ENCODE peak calls at places on chromosomes 6 and 20, in four cellular contexts. K is K562, O is WTC11, S is HepG2. C is an unnamed sample.

GRCh38 chr6:317068-317451 is 24.8 kb downstream of the DUSP22 start:
- DNase-seq in K (no peak), O (no peak), S (no peak), C (no peak)

GRCh38 chr6:20575691-20576451 is 41.6 kb downstream of the CDKAL1 start:
- DNase-seq in K (no peak), O (no peak), S (no peak), C (no peak)

GRCh38 chr20:31675828-31676533 is 38.3 kb downstream of the COX4I2 start:
- DNase-seq in K (peak; percentile 94), O (no peak), S (no peak), C (no peak)

GRCh38 chr20:58655328-58656094 is 4.4 kb downstream of the STX16 start:
- DNase-seq in K (no peak), O (no peak), S (no peak), C (no peak)

GRCh38 chr6:30411515-30412207 is 66.7 kb downstream of the RPP21 start:
- DNase-seq in K (peak; percentile 33), O (peak; percentile 80), S (peak; percentile 52), C (no peak)

GRCh38 chr20:58684291-58684690 is 8.3 kb upstream of the NPEPL1 start:
- DNase-seq in K (no peak), O (no peak), S (no peak), C (no peak)

GRCh38 chr6:15244605-15245360 is 1.1 kb upstream of the JARID2 start:
- DNase-seq in K (no peak), O (peak; percentile 66), S (peak; percentile 55), C (peak; percentile 71)

GRCh38 chr6:83615025-83615999 is 93.6 kb downstream of the SNAP91 start:
- DNase-seq in K (peak; percentile 34), O (no peak), S (peak; percentile 18), C (peak; percentile 15)

GRCh38 chr20:43955244-43956191 is 40.9 kb downstream of the TOX2 start:
- DNase-seq in K (no peak), O (no peak), S (no peak), C (peak; percentile 66)

GRCh38 chr6:44667668-44668390 is 280.3 kb downstream of the CDC5L start:
- DNase-seq in K (peak; percentile 43), O (peak; percentile 68), S (peak; percentile 39), C (peak; percentile 38)

GRCh38 chr6:134247271-134247833 is 70.6 kb downstream of the SGK1 start:
- DNase-seq in K (no peak), O (no peak), S (no peak), C (no peak)

GRCh38 chr20:19289451-19289850 is 77.0 kb downstream of the SLC24A3 start:
- DNase-seq in K (no peak), O (no peak), S (no peak), C (no peak)

GRCh38 chr20:24693466-24694156 is 224.2 kb downstream of the SYNDIG1 start:
- DNase-seq in K (no peak), O (no peak), S (no peak), C (no peak)

GRCh38 chr6:13873288-13874190 is 51.2 kb upstream of the RNF182 start:
- DNase-seq in K (peak; percentile 90), O (peak; percentile 93), S (peak; percentile 69), C (peak; percentile 66)

GRCh38 chr6:121794630-121795029 is 359.2 kb downstream of the GJA1 start:
- DNase-seq in K (no peak), O (no peak), S (no peak), C (peak; percentile 19)

GRCh38 chr6:15337584-15337981 is 91.7 kb downstream of the JARID2 start:
- DNase-seq in K (no peak), O (no peak), S (no peak), C (no peak)

GRCh38 chr20:39851459-39851858 is 837.6 kb downstream of the MAFB start:
- DNase-seq in K (no peak), O (no peak), S (no peak), C (no peak)

GRCh38 chr20:39853050-39853449 is 836.0 kb downstream of the MAFB start:
- DNase-seq in K (no peak), O (no peak), S (no peak), C (no peak)

GRCh38 chr20:39855056-39855455 is 834.0 kb downstream of the MAFB start:
- DNase-seq in K (no peak), O (no peak), S (no peak), C (no peak)

GRCh38 chr20:39855799-39856198 is 833.2 kb downstream of the MAFB start:
- DNase-seq in K (no peak), O (no peak), S (no peak), C (no peak)

DNA sequence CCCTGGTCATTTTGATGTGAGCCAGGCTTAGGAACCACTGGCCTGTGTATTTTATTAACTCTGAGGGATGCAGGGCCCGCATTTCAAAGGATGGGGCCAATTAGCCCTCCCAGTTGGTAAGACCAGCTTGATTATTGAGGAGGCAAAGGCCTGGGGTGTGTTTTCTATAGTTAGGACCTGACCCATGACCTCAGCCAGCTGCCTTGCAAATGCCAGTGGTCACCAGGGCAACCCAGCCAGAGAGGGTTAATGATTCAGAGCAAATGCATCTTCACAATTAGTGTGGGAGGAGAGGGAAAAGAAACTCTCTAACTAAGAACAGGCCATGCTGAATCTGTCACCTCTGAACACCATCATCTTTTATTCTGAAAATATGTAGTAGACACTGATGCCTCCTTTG is 835.4 kb downstream of the MAFB start:
- DNase-seq in K (no peak), O (peak; percentile 30), S (no peak), C (no peak)
- TF ChIP-seq NR3C1 in K (no peak), O (no peak), S (no peak), C (no peak)

GRCh38 chr20:49261173-49261572 is 16.7 kb downstream of the ZNFX1 start:
- DNase-seq in K (no peak), O (no peak), S (no peak), C (no peak)

GRCh38 chr20:49259284-49259683 is 18.6 kb downstream of the ZNFX1 start:
- DNase-seq in K (no peak), O (no peak), S (no peak), C (no peak)

GRCh38 chr20:49260218-49260617 is 17.6 kb downstream of the ZNFX1 start:
- DNase-seq in K (no peak), O (no peak), S (no peak), C (no peak)

GRCh38 chr20:49259799-49260198 is 18.1 kb downstream of the ZNFX1 start:
- DNase-seq in K (no peak), O (no peak), S (no peak), C (no peak)

DNA sequence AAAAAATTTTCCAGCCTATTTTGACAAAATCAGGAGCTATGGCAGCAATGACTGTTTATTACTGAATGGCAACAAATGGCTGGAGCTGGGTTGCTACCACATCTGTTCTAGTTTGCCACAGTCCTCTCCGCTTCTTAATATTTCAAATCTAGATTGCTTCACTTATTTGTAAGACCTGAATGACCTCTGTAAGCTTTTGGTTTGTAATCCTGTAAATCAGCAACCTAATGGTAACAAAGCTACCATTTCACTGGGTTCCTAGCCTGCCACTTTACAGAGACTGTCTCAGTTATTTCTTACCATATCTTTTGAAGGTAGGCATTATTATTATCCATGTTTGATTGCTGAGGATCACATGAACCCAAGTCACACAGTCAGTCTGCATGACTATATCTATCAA is 15.4 kb downstream of the ZNFX1 start:
- DNase-seq in K (no peak), O (no peak), S (no peak), C (no peak)
- TF ChIP-seq NR3C1 in K (no peak), O (no peak), S (no peak), C (no peak)

DNA sequence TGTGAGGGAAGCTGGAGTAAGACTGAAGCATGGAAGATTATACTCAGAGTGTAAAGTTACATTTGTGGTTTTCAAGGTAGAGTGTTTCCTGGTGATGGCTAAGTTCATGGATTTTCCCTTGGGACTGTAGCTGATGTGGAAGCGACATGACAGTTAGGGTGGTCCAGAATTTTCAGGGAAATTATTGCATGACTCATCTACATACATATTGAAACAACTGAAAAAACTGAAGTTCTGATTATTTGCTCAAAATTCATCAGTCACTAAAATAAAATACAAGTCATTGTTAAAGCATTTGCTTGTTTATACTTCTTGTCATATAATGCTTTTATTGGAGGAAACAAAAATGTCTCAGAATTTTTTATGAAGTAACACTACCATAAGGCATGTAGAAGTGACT is 700.0 kb downstream of the RFPL4B start:
- DNase-seq in K (no peak), O (no peak), S (no peak), C (no peak)
- TF ChIP-seq NR3C1 in K (no peak), O (no peak), S (no peak), C (no peak)

DNA sequence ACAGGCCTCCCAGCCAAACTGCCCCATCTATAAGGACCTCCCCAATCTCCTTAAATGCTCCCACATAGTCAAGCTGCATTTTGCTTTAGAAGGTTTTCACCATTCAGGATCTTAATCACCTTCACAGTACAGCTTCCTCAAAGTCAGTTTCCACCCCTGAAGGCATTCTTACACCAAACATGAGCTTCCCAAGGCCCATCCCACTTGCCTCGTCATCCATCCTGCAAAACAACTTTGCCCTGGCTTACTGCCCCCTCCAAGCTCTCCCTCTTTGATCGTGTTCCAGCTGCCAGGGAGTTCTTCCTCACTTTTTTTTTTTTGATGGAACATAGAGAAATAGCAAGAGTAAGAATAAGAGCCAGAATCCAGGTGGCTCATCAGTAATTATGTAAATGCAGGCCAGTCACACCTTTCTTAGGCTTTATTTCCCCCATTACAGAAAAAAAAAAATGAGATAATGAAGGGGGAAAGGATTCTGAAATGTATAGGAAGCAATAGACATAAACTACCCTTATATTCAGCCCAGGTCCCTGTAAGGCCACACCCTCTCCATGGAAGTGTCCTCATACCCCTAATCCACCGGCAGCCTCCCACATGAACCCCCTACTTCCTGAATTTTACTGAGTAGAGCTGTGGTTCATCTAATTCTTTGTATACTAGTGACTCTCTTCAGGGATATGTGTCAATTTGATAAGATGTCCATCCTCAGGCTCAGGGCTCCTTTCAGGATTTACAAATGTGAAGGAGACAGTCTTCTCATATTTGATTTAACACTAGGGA is 12.7 kb downstream of the TRIM27 start:
- DNase-seq in K (no peak), O (no peak), S (no peak), C (no peak)
- TF ChIP-seq NR3C1 in K (no peak), O (no peak), S (no peak), C (no peak)

DNA sequence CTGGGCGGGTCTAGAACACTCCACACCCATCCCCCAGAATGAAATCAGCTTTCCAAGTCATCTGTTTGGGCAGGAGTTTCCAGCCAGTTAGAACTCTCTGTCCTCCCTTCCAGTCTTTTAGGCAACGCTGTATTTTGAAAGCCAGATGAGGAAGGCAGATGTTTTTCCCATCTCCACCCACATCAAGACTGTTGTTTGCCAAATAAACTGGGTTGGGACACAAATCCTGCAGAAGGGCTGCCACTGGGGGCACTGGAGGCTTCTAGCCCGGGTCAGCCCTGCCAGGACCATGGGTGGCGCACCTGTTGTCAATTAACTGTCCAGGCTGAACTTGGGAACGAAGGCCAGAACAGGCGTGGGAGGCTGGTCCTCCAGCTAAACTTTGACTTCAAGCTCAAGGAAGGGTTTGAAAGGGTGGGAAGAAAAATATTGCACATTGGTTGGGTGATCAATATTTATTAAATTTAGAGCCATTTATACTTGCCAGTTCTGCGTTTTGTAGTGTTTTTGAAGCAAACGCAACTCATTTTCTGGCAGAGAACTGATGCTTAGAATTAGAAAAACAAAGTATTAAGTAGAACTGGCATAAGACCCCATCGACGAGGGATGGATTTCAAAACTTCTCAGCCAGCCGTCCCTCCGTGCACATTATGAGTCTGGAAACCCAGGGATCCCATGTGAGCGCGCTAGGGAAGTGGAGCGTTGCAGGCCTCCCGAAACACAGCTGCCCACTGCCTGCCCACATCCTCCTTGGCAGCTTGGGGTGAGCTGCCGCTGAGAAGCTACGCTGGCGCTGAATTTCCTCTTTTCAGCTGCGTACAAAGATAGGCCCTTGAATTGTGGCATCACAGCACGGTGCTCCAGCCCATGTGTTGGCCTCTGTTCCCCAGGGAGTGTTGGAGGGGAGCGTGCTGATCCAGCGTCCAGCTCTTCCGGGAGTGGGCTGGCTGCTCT is 297.4 kb downstream of the QKI start:
- DNase-seq in K (no peak), O (no peak), S (peak; percentile 11), C (peak; percentile 8)
- TF ChIP-seq NR3C1 in K (no peak), O (no peak), S (no peak), C (no peak)

C was measured in A549.